ENCODE peak calls at places on chromosomes 6 and 20, in eight cellular contexts. H is left ventricle myocardium inferior; N is AG04450; X is spleen; T is psoas muscle; Z is CD8-positive, alpha-beta T cell; A is lung; S is lower lobe of right lung. V is an unnamed sample.

GRCh38 chr6:137013738-137014602 is 30.8 kb downstream of the IL20RA start:
- DNase-seq in H (no peak), N (peak), T (no peak), A (no peak), Z (no peak), S (no peak), X (no peak), V (peak)

GRCh38 chr6:132819405-132820145 is 5.2 kb downstream of the RPS12 start:
- DNase-seq in S (no peak), T (no peak), N (no peak), Z (no peak), A (no peak), H (no peak), X (no peak), V (no peak)

GRCh38 chr20:23225407-23226060 is 125.1 kb upstream of the NXT1 start:
- DNase-seq in Z (no peak), S (peak), H (peak), N (peak), T (peak), X (no peak), A (peak), V (no peak)

GRCh38 chr6:125939026-125939425 is 17.5 kb upstream of the HINT3 start:
- DNase-seq in A (no peak), Z (no peak), N (no peak), X (no peak), T (no peak), H (no peak), S (no peak), V (no peak)

GRCh38 chr20:44807051-44807683 is 3.2 kb downstream of the RIMS4 start:
- DNase-seq in H (no peak), Z (no peak), T (no peak), X (no peak), A (no peak), S (no peak), N (no peak), V (no peak)

GRCh38 chr20:61934716-61935530 is 130.8 kb downstream of the TAF4 start:
- DNase-seq in A (no peak), T (no peak), S (peak), N (no peak), H (no peak), Z (no peak), X (peak), V (peak)

GRCh38 chr6:4313044-4313686 is 177.8 kb upstream of the ECI2 start:
- DNase-seq in S (no peak), H (peak), A (peak), T (peak), N (peak), X (no peak), Z (no peak), V (no peak)

GRCh38 chr6:34680802-34681515 is 15.6 kb downstream of the ILRUN start:
- DNase-seq in N (no peak), S (no peak), X (no peak), Z (no peak), H (no peak), A (no peak), T (no peak), V (no peak)

GRCh38 chr6:167588181-167588919 is 238.4 kb upstream of the AFDN start:
- DNase-seq in T (no peak), Z (no peak), S (no peak), X (no peak), H (no peak), N (no peak), A (no peak), V (no peak)

GRCh38 chr6:160043784-160044183 is 74.9 kb downstream of the IGF2R start:
- DNase-seq in S (no peak), H (no peak), A (no peak), Z (no peak), N (no peak), X (no peak), T (no peak), V (no peak)

GRCh38 chr20:43973671-43974450 is 59.2 kb downstream of the TOX2 start:
- DNase-seq in T (no peak), A (no peak), X (no peak), H (no peak), Z (no peak), S (no peak), N (no peak), V (no peak)

GRCh38 chr6:446418-447366 is 55.1 kb downstream of the IRF4 start:
- DNase-seq in T (no peak), Z (peak), X (peak), H (no peak), N (no peak), A (no peak), S (no peak), V (no peak)

GRCh38 chr6:26366504-26366903 is 1.5 kb downstream of the BTN3A2 start:
- DNase-seq in Z (no peak), T (no peak), H (no peak), S (no peak), A (no peak), N (no peak), X (no peak), V (no peak)

GRCh38 chr6:73042892-73043291 is 182.4 kb downstream of the KHDC1L start:
- DNase-seq in H (no peak), S (no peak), A (no peak), T (no peak), Z (no peak), N (no peak), X (no peak), V (no peak)

GRCh38 chr20:56328861-56329260 is 29.9 kb upstream of the FAM210B start:
- DNase-seq in S (no peak), X (no peak), T (no peak), A (no peak), Z (no peak), N (no peak), H (no peak), V (no peak)

GRCh38 chr6:34110610-34111009 is 35.3 kb downstream of the GRM4 start:
- DNase-seq in T (no peak), H (no peak), Z (no peak), A (no peak), N (no peak), S (no peak), X (no peak), V (no peak)

GRCh38 chr6:143397229-143398222 is 53.0 kb downstream of the ADAT2 start:
- DNase-seq in N (peak), H (no peak), A (peak), Z (no peak), S (peak), T (peak), X (no peak), V (no peak)

GRCh38 chr6:90364846-90365401 is 68.3 kb upstream of the BACH2 start:
- DNase-seq in T (no peak), S (no peak), N (no peak), H (no peak), X (no peak), Z (no peak), A (no peak), V (no peak)

GRCh38 chr20:36175016-36175415 is 20.5 kb downstream of the EPB41L1 start:
- DNase-seq in H (no peak), X (peak), S (no peak), A (no peak), Z (no peak), N (no peak), T (no peak), V (no peak)

GRCh38 chr6:148231572-148231971 is 111.1 kb upstream of the SASH1 start:
- DNase-seq in T (no peak), H (no peak), X (no peak), Z (no peak), A (no peak), S (no peak), N (no peak), V (no peak)

GRCh38 chr6:134454794-134455193 is 136.9 kb upstream of the SGK1 start:
- DNase-seq in S (no peak), A (no peak), X (no peak), T (no peak), H (no peak), N (no peak), Z (no peak), V (no peak)

GRCh38 chr6:31110825-31111582 is 1.4 kb downstream of the C6orf15 start:
- DNase-seq in A (no peak), X (peak), Z (no peak), S (no peak), T (no peak), N (no peak), H (no peak), V (no peak)

GRCh38 chr20:23440004-23440403 is 519 bp downstream of the CSTL1 start:
- DNase-seq in S (no peak), N (no peak), H (no peak), T (no peak), Z (no peak), X (no peak), A (no peak), V (no peak)

GRCh38 chr6:111677186-111677990 is 71.7 kb upstream of the TRAF3IP2 start:
- DNase-seq in A (no peak), S (no peak), X (no peak), T (no peak), Z (no peak), N (no peak), H (no peak), V (no peak)

GRCh38 chr6:39927159-39927558 is 7.1 kb downstream of the MOCS1 start:
- DNase-seq in T (no peak), X (no peak), A (no peak), H (no peak), S (no peak), N (no peak), Z (no peak), V (no peak)

GRCh38 chr20:16209826-16210365 is 363.4 kb downstream of the KIF16B start:
- DNase-seq in X (no peak), T (no peak), S (no peak), A (no peak), N (no peak), Z (no peak), H (no peak), V (no peak)

GRCh38 chr6:101392561-101393230 is 812 bp upstream of the GRIK2 start:
- DNase-seq in H (no peak), N (no peak), X (no peak), T (no peak), Z (no peak), A (no peak), S (no peak), V (no peak)

GRCh38 chr6:153425536-153425935 is 294.5 kb upstream of the RGS17 start:
- DNase-seq in X (no peak), H (no peak), S (no peak), Z (no peak), A (no peak), N (no peak), T (no peak), V (no peak)

GRCh38 chr6:41335296-41335695 is at the start of gene NCR2:
- DNase-seq in A (no peak), Z (no peak), X (no peak), N (no peak), H (no peak), T (no peak), S (no peak), V (no peak)

GRCh38 chr6:41334482-41335023 is 855 bp upstream of the NCR2 start:
- DNase-seq in S (no peak), T (no peak), N (no peak), H (no peak), A (no peak), Z (no peak), X (no peak), V (no peak)

GRCh38 chr6:41332241-41332640 is 3.2 kb upstream of the NCR2 start:
- DNase-seq in Z (no peak), S (no peak), X (peak), N (no peak), H (no peak), T (no peak), A (no peak), V (no peak)

GRCh38 chr6:41331401-41332150 is 3.8 kb upstream of the NCR2 start:
- DNase-seq in X (no peak), H (no peak), A (no peak), T (no peak), N (no peak), Z (no peak), S (no peak), V (no peak)

DNA sequence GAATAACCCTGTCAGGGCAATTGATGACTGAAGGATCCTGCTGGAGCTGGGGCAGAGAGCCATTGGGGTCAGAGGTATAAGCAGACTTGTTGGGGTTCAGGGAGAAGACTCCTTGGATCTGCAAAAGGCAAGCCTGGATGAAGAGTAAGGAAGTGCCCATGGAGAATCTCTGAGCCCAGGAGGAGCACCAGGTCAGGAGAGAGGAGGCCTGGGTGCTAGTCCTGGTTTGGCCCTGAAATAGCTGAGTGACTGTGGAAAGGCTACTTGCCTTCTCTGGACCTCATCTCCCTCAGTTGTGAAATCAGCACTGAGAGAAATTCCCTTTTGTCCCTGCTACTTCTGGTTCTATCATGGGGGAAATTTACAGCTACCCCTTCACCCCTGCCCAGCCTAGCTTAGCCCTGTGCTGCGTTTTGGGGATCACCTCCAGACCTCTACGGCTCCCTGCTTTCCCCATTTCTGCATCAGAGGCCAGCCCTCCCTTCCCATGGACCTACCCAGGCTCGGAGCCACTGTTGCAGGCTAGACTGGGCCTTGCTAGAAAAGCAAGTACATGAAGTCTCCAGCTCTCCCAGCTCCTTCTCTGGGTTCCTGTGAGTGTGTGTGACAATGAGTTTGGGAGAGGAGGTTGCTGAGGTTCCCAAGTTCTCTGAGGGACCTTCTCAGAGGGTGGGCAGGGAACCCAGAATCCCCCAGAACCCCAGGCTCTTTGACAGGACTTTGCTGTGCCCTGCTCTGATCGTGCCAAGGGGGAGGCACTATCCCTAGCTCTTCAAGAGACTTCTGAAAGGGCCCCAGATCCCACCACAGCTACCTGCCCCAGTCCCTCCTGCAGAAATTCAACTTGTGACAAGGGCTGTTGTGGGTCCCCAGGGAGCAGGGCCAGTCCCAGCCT is 2.3 kb upstream of the NCR2 start:
- DNase-seq in Z (no peak), S (no peak), H (no peak), X (no peak), T (no peak), N (no peak), A (no peak), V (no peak)
- TF ChIP-seq CTCF in Z (no peak), S (no peak), H (no peak), X (no peak), T (no peak), N (no peak), A (no peak), V (no peak)

DNA sequence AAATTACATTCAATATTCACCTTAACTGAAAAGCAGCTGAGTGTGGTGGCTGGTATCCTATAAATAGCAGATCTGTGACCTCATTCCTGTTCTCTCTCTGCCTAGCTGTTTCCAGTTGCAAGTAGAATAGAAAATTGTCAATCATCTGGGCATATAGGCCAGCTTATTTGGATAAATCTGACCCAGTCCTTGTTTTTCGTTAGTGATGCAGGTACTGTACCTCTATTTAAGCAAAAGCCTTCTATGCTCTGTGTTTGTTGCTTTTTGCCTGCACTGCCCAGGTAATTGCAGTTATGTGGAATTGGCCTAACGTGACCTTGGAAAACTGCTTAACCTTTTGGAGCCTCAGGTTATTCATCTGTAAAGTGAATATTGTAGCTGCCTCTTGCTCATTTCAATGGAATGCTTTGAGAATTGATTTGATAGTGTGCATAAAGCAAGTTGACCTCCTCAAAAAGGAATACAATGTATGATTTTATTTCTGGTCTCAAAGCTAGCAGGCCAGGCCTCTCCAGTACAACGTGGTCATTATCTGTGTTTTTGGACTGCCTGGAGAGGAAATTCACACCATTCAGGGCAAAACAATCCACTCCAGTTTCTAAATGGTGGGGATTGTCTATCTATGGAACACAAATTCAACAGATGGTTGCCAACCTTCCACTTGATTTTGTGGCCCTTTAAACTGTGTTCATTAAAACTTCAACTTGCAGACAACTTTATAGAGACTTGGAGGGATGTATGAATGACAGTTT is 508.7 kb upstream of the CITED2 start:
- DNase-seq in H (no peak), Z (no peak), N (no peak), X (no peak), A (no peak), T (no peak), S (no peak), V (no peak)
- H3K27ac ChIP-seq in H (peak), Z (no peak), N (no peak), X (peak), A (peak), T (peak), S (no peak), V (no peak)

DNA sequence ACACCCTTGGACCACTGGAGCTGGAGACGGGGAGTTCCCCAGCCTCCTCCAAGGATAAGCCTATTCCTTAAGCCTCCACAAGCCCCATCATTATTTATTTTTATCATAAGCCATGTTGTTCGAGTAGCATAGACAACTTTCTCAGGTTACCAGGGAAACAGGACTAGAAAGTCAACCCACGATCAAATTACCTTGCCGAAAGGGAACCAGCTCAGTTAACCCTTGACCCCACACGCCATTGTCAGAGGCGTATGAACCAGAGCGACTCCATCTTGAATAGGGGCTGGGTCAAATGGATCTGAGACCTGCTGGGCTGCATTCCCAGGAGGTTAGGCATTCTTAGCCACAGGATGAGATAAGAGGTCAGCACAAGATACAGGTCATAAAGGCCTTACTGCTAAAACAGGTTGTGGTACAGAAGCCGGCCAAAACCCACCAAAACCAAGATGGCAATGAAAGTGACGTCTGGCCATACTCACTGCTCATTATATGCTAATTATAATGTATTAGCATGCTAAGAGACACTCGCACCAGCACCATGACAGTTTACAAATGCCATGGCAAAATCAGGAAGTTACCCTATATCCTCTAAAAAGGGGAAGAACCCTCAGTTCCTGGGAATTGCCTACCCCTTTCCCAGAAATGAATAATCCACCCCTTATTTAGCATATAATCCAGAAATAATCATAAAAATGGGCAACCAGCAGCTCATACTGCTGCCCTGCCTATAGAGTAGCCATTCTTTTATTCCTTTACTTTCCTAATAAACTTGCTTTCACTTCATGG is 22.4 kb downstream of the SYNJ2 start:
- DNase-seq in H (peak), Z (no peak), S (peak), N (no peak), X (peak), T (no peak), A (no peak), V (no peak)
- H3K4me3 ChIP-seq in H (peak), Z (no peak), S (no peak), N (no peak), X (no peak), T (no peak), A (no peak), V (no peak)

GRCh38 chr6:69729870-69730449 is 66.8 kb downstream of the LMBRD1 start:
- DNase-seq in S (no peak), N (no peak), Z (no peak), T (no peak), X (no peak), A (no peak), H (no peak), V (no peak)
- TF ChIP-seq CTCF in S (peak), N (peak), Z (peak), T (peak), X (no peak), A (no peak), H (peak), V (no peak)

GRCh38 chr6:170280689-170281045 is 10.2 kb downstream of the DLL1 start:
- DNase-seq in T (no peak), S (no peak), X (peak), A (no peak), Z (no peak), H (no peak), N (no peak), V (no peak)
- H3K27ac ChIP-seq in T (peak), S (peak), X (peak), A (no peak), Z (peak), H (peak), N (no peak), V (no peak)

GRCh38 chr6:36874016-36874442 is 574 bp downstream of the PPIL1 start:
- DNase-seq in Z (no peak), H (no peak), N (no peak), X (no peak), S (no peak), A (no peak), T (peak), V (no peak)

GRCh38 chr6:36874443-36875249 is at the start of gene PPIL1:
- DNase-seq in A (peak), S (peak), X (peak), T (peak), N (peak), H (peak), Z (peak), V (peak)

GRCh38 chr6:36873115-36873514 is 1.5 kb downstream of the PPIL1 start:
- DNase-seq in T (no peak), X (no peak), N (no peak), H (no peak), A (no peak), S (no peak), Z (no peak), V (no peak)

GRCh38 chr6:36875250-36875633 is 639 bp upstream of the PPIL1 start:
- DNase-seq in T (no peak), Z (no peak), X (no peak), H (no peak), S (no peak), A (no peak), N (no peak), V (no peak)

GRCh38 chr6:36873612-36874011 is 991 bp downstream of the PPIL1 start:
- DNase-seq in H (no peak), X (no peak), S (no peak), N (no peak), Z (no peak), A (no peak), T (no peak), V (no peak)
- H3K4me3 ChIP-seq in H (peak), X (peak), S (peak), N (peak), Z (peak), A (no peak), T (peak), V (peak)

V was measured in ovary.